ENCODE peak calls at places on chromosome 15, in four cellular contexts. T is colonic mucosa, G is heart left ventricle, U is fibroblast of the aortic adventitia. J is an unnamed sample.

GRCh38 chr15:90451215-90451850 is 63.3 kb downstream of the IQGAP1 start:
- DNase-seq in T (no peak), G (no peak), U (no peak), J (peak; percentile 35)

GRCh38 chr15:77143191-77143590 is 72.3 kb upstream of the TSPAN3 start:
- DNase-seq in T (no peak), G (no peak), U (no peak), J (no peak)

GRCh38 chr15:100060276-100060926 is 281.4 kb downstream of the ADAMTS17 start:
- DNase-seq in T (no peak), G (no peak), U (peak; percentile 21), J (peak; percentile 95)

GRCh38 chr15:100537326-100537725 is 8.6 kb upstream of the CERS3 start:
- DNase-seq in T (no peak), G (no peak), U (no peak), J (no peak)

GRCh38 chr15:85753791-85754452 is 40.8 kb downstream of the KLHL25 start:
- DNase-seq in T (no peak), G (no peak), U (no peak), J (no peak)

GRCh38 chr15:75718326-75718725 is 5.7 kb upstream of the CSPG4 start:
- DNase-seq in T (no peak), G (peak; percentile 30), U (peak; percentile 65), J (no peak)

GRCh38 chr15:68700395-68701123 is 120.1 kb downstream of the ANP32A start:
- DNase-seq in T (peak; percentile 26), G (peak; percentile 77), U (peak; percentile 85), J (peak; percentile 41)

GRCh38 chr15:42736178-42736792 is 643 bp downstream of the CDAN1 start:
- DNase-seq in T (no peak), G (no peak), U (no peak), J (no peak)

GRCh38 chr15:65363766-65364165 is 14.0 kb downstream of the IGDCC3 start:
- DNase-seq in T (no peak), G (no peak), U (no peak), J (no peak)

GRCh38 chr15:27232876-27233275 is 261.9 kb downstream of the GABRG3 start:
- DNase-seq in T (no peak), G (no peak), U (no peak), J (no peak)

GRCh38 chr15:42220216-42220615 is 12.1 kb upstream of the VPS39 start:
- DNase-seq in T (no peak), G (no peak), U (no peak), J (no peak)

GRCh38 chr15:71792521-71792920 is 17.8 kb upstream of the NR2E3 start:
- DNase-seq in T (no peak), G (no peak), U (peak; percentile 48), J (no peak)

GRCh38 chr15:74320358-74321247 is 46.8 kb downstream of the CYP11A1 start:
- DNase-seq in T (peak; percentile 57), G (no peak), U (peak; percentile 61), J (no peak)

GRCh38 chr15:25248583-25249235 is 190.1 kb downstream of the UBE3A start:
- DNase-seq in T (peak; percentile 7), G (peak; percentile 29), U (no peak), J (no peak)

GRCh38 chr15:42065008-42065407 is 29.4 kb downstream of the PLA2G4D start:
- DNase-seq in T (peak; percentile 18), G (peak; percentile 66), U (no peak), J (no peak)

GRCh38 chr15:52284164-52284563 is 11.4 kb downstream of the MYO5C start:
- DNase-seq in T (no peak), G (no peak), U (peak; percentile 11), J (no peak)

GRCh38 chr15:59736181-59736580 is 47.1 kb upstream of the BNIP2 start:
- DNase-seq in T (no peak), G (no peak), U (no peak), J (no peak)

GRCh38 chr15:90690585-90690984 is 26.6 kb upstream of the BLM start:
- DNase-seq in T (no peak), G (no peak), U (peak; percentile 55), J (no peak)

GRCh38 chr15:59691194-59691805 is 2.2 kb upstream of the BNIP2 start:
- DNase-seq in T (peak; percentile 55), G (no peak), U (peak; percentile 78), J (peak; percentile 23)

GRCh38 chr15:40591310-40591845 is 2.7 kb upstream of the KNL1 start:
- DNase-seq in T (peak; percentile 32), G (no peak), U (no peak), J (no peak)

GRCh38 chr15:71465109-71465508 is 345.2 kb upstream of the NR2E3 start:
- DNase-seq in T (no peak), G (no peak), U (no peak), J (no peak)

GRCh38 chr15:55907797-55908196 is 85.6 kb downstream of the NEDD4 start:
- DNase-seq in T (no peak), G (no peak), U (peak; percentile 97), J (peak; percentile 82)

GRCh38 chr15:99443768-99444446 is 121.9 kb upstream of the MEF2A start:
- DNase-seq in T (no peak), G (no peak), U (peak; percentile 36), J (no peak)

GRCh38 chr15:36796161-36796560 is 216.7 kb downstream of the CDIN1 start:
- DNase-seq in T (no peak), G (no peak), U (no peak), J (no peak)

GRCh38 chr15:41581110-41581509 is 22.1 kb downstream of the TYRO3 start:
- DNase-seq in T (no peak), G (no peak), U (no peak), J (no peak)

GRCh38 chr15:88467073-88467934 is at the start of the genes MRPL46 and MRPS11:
- DNase-seq in T (peak; percentile 96), G (peak; percentile 93), U (peak; percentile 86), J (peak; percentile 67)

GRCh38 chr15:88467935-88468528 is 524 bp downstream of the MRPS11 start:
- DNase-seq in T (peak; percentile 30), G (no peak), U (peak; percentile 18), J (no peak)

GRCh38 chr15:88469321-88469720 is 1.8 kb downstream of the MRPS11 start:
- DNase-seq in T (no peak), G (no peak), U (no peak), J (no peak)

GRCh38 chr15:88472225-88472624 is 4.7 kb downstream of the MRPS11 start:
- DNase-seq in T (no peak), G (no peak), U (no peak), J (no peak)

DNA sequence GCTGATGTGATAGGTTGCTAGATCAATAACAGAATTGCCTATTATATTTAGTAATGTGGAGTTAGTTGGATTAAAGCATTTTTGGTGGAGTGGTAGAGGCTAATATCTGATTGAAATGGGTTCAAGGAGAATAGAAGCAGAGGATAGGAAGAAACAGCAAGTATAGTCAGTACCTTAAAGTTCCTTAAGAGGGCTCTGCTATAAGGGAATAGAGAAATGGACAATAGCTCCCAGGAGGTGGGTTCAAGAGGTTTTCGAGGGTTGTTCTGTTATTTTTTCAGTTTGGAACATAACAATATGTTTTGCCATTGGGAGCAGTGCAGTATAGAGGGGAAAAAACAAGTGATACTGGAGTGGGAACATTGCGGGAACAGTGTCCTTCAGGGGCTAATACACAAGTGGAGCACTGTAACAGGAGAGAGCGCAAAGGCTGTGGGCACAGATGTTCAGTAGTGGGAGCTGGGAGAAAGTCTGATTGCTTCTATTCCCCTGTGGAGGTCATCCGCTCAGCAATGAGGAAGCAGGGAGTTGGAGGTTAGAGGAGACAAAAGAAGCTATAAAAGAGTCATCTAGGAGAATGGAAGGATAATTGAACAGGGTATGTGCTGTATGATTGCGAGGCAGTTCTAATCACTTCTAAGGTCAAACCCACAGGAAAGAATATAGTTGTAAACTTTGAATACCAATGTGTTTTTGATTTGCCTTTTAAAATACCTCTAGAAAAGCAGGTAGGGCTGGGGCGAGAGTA is 3.3 kb downstream of the MRPS11 start:
- DNase-seq in T (no peak), G (no peak), U (no peak), J (no peak)
- TF ChIP-seq CTCF in T (no peak), G (no peak), U (no peak), J (peak; percentile 15)

DNA sequence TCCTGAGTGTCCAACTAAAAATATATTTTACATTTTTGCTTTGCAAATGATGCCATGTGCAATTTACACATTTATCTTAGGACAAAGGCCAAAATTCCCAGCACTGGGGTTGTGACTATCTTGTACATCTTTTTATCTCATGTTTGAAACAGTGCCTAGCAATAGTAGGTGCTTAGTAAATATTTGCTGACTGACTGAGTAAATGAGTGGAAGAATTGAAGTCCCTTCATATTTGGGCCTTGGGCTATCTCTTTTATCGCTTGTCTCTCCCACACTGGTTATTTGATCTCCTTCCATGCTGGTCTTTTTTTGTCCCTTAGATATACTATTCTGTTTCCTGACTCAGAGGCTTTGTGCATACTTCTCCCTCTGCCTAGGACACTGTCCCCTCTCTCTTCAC is 213.1 kb upstream of the GOLGA6L4 start:
- DNase-seq in T (no peak), G (no peak), U (no peak), J (no peak)
- H3K4me3 ChIP-seq in T (no peak overlapping the region), G (no peak overlapping the region), U (no peak overlapping the region), J (no peak overlapping the region)

GRCh38 chr15:63244976-63245645 is 32.3 kb upstream of the APH1B start:
- DNase-seq in T (no peak), G (no peak), U (peak; percentile 66), J (no peak)

GRCh38 chr15:63241316-63241715 is 36.1 kb upstream of the APH1B start:
- DNase-seq in T (no peak), G (no peak), U (no peak), J (no peak)

GRCh38 chr15:63243776-63244175 is 33.6 kb upstream of the APH1B start:
- DNase-seq in T (no peak), G (no peak), U (no peak), J (no peak)

GRCh38 chr15:63244399-63244798 is 33.0 kb upstream of the APH1B start:
- DNase-seq in T (no peak), G (no peak), U (peak; percentile 58), J (no peak)

DNA sequence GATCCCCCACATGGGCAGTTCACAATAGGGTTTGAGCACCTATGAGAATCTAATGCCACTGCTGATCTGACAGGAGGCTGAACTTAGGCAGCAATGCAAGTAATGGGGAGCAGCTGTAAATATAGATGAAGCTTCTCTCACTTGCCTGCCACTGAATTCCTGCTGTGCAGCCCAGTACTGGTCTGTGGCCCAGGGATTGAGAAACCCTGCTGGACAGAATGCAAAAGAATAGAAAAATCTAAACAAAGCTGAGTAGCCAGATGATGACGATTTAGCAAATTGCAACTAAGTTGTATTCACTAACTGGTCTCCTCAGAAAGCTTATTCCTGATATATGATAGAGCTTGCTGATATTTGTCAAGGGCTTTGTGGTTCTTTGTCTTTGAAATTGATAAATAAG is 34.3 kb upstream of the APH1B start:
- DNase-seq in T (no peak), G (no peak), U (peak; percentile 92), J (no peak)
- TF ChIP-seq CTCF in T (no peak), G (no peak), U (peak; percentile 44), J (no peak)

DNA sequence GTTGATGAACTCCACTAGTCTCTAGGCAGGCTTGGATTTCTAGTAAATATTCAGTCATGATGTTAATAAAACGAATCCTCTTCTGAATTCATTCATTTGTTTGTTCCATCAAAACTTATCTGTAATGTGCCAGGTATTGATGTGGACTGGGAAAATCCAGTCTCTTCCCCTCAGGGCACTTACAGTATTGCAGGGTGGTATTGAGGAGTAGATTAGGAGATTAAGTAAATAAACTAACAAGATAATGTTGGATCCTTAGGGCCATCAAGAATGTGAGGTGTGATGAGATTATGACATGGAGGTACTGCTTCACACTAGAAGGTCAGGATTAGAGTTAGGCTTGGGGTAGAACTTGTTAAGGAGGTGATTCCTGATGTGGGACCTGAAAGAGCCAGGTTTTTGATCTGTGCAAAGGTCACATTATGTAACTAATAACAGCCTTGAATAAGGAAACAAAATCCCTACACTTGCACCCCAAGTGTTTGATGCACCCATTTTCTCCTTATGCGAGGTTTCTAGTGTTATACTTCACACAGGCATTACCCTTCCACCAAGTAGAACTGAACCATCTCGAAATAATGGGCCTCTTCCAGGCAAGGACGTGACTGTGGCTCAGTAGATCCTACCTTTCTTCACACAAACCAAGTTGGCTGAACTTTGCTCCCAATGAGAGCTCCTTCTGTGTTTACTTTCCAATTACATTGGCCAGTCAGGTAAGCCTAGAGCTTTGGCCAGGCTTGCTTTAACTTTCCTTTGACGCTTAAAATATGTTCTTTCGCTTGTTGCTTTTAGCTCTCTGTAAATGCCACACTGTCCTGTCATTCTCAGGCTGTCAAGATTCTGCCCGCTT is 16.7 kb downstream of the MCTP2 start:
- DNase-seq in T (peak; percentile 74), G (no peak), U (no peak), J (no peak)
- H3K4me3 ChIP-seq in T (no peak overlapping the region), G (no peak overlapping the region), U (no peak overlapping the region), J (no peak overlapping the region)

J was measured in astrocyte of the cerebellum.